ENCODE peak calls at places on chromosomes 7 and 10, in five cellular contexts. One of them, this sample, is unnamed.
A peak's percentile ranks its signal among the peaks of the same experiment; 100 is the strongest.

GRCh38 chr7:158689500-158689899 is 15.1 kb downstream of the NCAPG2 start:
- DNase-seq in A549: no peak
- DNase-seq in K562: no peak
- DNase-seq in HepG2: no peak
- DNase-seq in GM12878: no peak
- DNase-seq in this sample: no peak

GRCh38 chr7:20013551-20013950 is 203.6 kb downstream of the MACC1 start:
- DNase-seq in A549: no peak
- DNase-seq in K562: no peak
- DNase-seq in HepG2: no peak
- DNase-seq in GM12878: no peak
- DNase-seq in this sample: no peak

GRCh38 chr7:51602321-51602720 is 285.7 kb upstream of the COBL start:
- DNase-seq in A549: no peak
- DNase-seq in K562: no peak
- DNase-seq in HepG2: no peak
- DNase-seq in GM12878: no peak
- DNase-seq in this sample: no peak

GRCh38 chr10:34377833-34378232 is 437.3 kb downstream of the PARD3 start:
- DNase-seq in A549: no peak
- DNase-seq in K562: no peak
- DNase-seq in HepG2: no peak
- DNase-seq in GM12878: no peak
- DNase-seq in this sample: no peak

GRCh38 chr7:104317944-104318629 is 10.3 kb upstream of the LHFPL3 start:
- DNase-seq in A549: no peak
- DNase-seq in K562: no peak
- DNase-seq in HepG2: no peak
- DNase-seq in GM12878: no peak
- DNase-seq in this sample: no peak

GRCh38 chr10:3415038-3415736 is 242.6 kb upstream of the PITRM1 start:
- DNase-seq in A549: no peak
- DNase-seq in K562: no peak
- DNase-seq in HepG2: no peak
- DNase-seq in GM12878: no peak
- DNase-seq in this sample: no peak

GRCh38 chr7:26346611-26347200 is 55.0 kb downstream of the SNX10 start:
- DNase-seq in A549: no peak
- DNase-seq in K562: no peak
- DNase-seq in HepG2: no peak
- DNase-seq in GM12878: no peak
- DNase-seq in this sample: no peak

GRCh38 chr10:90481326-90481923 is 376.4 kb downstream of the HTR7 start:
- DNase-seq in A549: no peak
- DNase-seq in K562: no peak
- DNase-seq in HepG2: no peak
- DNase-seq in GM12878: no peak
- DNase-seq in this sample: no peak

GRCh38 chr7:159197066-159197975 is 52.7 kb upstream of the VIPR2 start:
- DNase-seq in A549: no peak
- DNase-seq in K562: peak; percentile 96
- DNase-seq in HepG2: no peak
- DNase-seq in GM12878: peak; percentile 8
- DNase-seq in this sample: peak; percentile 28

GRCh38 chr10:1536341-1536740 is 201.0 kb downstream of the ADARB2 start:
- DNase-seq in A549: no peak
- DNase-seq in K562: no peak
- DNase-seq in HepG2: no peak
- DNase-seq in GM12878: no peak
- DNase-seq in this sample: no peak

GRCh38 chr7:49767719-49768118 is 5.7 kb upstream of the VWC2 start:
- DNase-seq in A549: no peak
- DNase-seq in K562: no peak
- DNase-seq in HepG2: no peak
- DNase-seq in GM12878: no peak
- DNase-seq in this sample: no peak

GRCh38 chr10:93947524-93947923 is 46.2 kb upstream of the PLCE1 start:
- DNase-seq in A549: no peak
- DNase-seq in K562: no peak
- DNase-seq in HepG2: no peak
- DNase-seq in GM12878: no peak
- DNase-seq in this sample: no peak

GRCh38 chr7:65910237-65910636 is 37.4 kb downstream of the VKORC1L1 start:
- DNase-seq in A549: no peak
- DNase-seq in K562: no peak
- DNase-seq in HepG2: no peak
- DNase-seq in GM12878: no peak
- DNase-seq in this sample: no peak

GRCh38 chr10:42989481-42989921 is 87.4 kb upstream of the RET start:
- DNase-seq in A549: no peak
- DNase-seq in K562: no peak
- DNase-seq in HepG2: no peak
- DNase-seq in GM12878: no peak
- DNase-seq in this sample: peak; percentile 6

GRCh38 chr7:157010588-157011332 is at the start of gene MNX1:
- DNase-seq in A549: peak; percentile 96
- DNase-seq in K562: peak; percentile 96
- DNase-seq in HepG2: peak; percentile 57
- DNase-seq in GM12878: no peak
- DNase-seq in this sample: peak; percentile 89

GRCh38 chr7:84060760-84061261 is 133.8 kb downstream of the SEMA3A start:
- DNase-seq in A549: peak; percentile 10
- DNase-seq in K562: no peak
- DNase-seq in HepG2: no peak
- DNase-seq in GM12878: no peak
- DNase-seq in this sample: no peak

GRCh38 chr7:84624527-84624926 is 429.9 kb upstream of the SEMA3A start:
- DNase-seq in A549: no peak
- DNase-seq in K562: no peak
- DNase-seq in HepG2: no peak
- DNase-seq in GM12878: no peak
- DNase-seq in this sample: no peak

GRCh38 chr7:151615784-151616183 is 96.1 kb upstream of the RHEB start:
- DNase-seq in A549: no peak
- DNase-seq in K562: no peak
- DNase-seq in HepG2: no peak
- DNase-seq in GM12878: no peak
- DNase-seq in this sample: no peak

GRCh38 chr7:108055541-108056135 is 52.7 kb upstream of the LAMB1 start:
- DNase-seq in A549: no peak
- DNase-seq in K562: no peak
- DNase-seq in HepG2: peak; percentile 89
- DNase-seq in GM12878: no peak
- DNase-seq in this sample: no peak

GRCh38 chr7:37683263-37684120 is at the start of gene GPR141:
- DNase-seq in A549: no peak
- DNase-seq in K562: no peak
- DNase-seq in HepG2: no peak
- DNase-seq in GM12878: peak; percentile 93
- DNase-seq in this sample: no peak

GRCh38 chr7:23394828-23395227 is 75.5 kb downstream of the IGF2BP3 start:
- DNase-seq in A549: no peak
- DNase-seq in K562: no peak
- DNase-seq in HepG2: no peak
- DNase-seq in GM12878: no peak
- DNase-seq in this sample: no peak

GRCh38 chr10:80409121-80409520 is 770 bp downstream of the PRXL2A start:
- DNase-seq in A549: peak; percentile 8
- DNase-seq in K562: no peak
- DNase-seq in HepG2: no peak
- DNase-seq in GM12878: no peak
- DNase-seq in this sample: no peak

GRCh38 chr10:113283189-113283588 is 269.7 kb upstream of the HABP2 start:
- DNase-seq in A549: peak; percentile 27
- DNase-seq in K562: peak; percentile 20
- DNase-seq in HepG2: no peak
- DNase-seq in GM12878: no peak
- DNase-seq in this sample: peak; percentile 22

GRCh38 chr7:116161733-116162132 is 48.6 kb upstream of the TES start:
- DNase-seq in A549: no peak
- DNase-seq in K562: no peak
- DNase-seq in HepG2: no peak
- DNase-seq in GM12878: no peak
- DNase-seq in this sample: no peak

GRCh38 chr10:89213191-89213808 is 6.2 kb upstream of the CH25H start:
- DNase-seq in A549: peak; percentile 42
- DNase-seq in K562: peak; percentile 34
- DNase-seq in HepG2: peak; percentile 13
- DNase-seq in GM12878: no peak
- DNase-seq in this sample: no peak

GRCh38 chr7:117083648-117084047 is 130.3 kb downstream of the ST7 start:
- DNase-seq in A549: no peak
- DNase-seq in K562: no peak
- DNase-seq in HepG2: no peak
- DNase-seq in GM12878: no peak
- DNase-seq in this sample: no peak

GRCh38 chr7:93575555-93576397 is 1.3 kb upstream of the CALCR start:
- DNase-seq in A549: peak; percentile 4
- DNase-seq in K562: no peak
- DNase-seq in HepG2: no peak
- DNase-seq in GM12878: no peak
- DNase-seq in this sample: peak; percentile 29

DNA sequence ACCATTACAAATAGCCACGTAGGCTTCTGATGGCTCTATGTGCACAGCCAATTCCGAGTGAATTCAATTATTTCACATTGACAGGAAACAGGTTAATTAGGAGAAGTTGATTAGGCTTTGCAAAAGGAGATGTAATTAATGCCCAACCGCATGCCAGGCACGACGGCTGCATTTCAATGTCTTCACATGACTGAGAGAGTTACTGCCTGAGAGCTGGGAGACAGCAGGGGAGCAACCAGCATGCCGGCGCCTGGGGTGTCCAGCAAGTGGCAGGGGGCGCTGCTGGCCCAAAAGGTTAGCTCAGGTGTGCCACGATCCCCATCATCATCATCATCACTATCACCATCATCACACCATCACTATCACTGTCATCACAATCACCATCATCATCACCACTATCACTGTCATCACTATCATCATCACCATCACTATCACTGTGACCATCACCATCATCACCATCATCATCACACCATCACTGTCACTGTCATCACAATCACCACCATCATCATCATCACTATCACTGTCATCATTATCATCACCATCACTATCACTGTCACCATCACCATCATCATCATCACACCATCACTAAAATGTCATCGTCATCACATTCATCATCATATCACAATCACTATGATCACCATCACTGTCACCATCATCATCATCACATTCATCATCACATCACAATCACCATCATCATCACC is 30.2 kb downstream of the PWWP2B start:
- DNase-seq in A549: no peak
- DNase-seq in K562: no peak
- DNase-seq in HepG2: no peak
- DNase-seq in GM12878: no peak
- DNase-seq in this sample: no peak
- TF ChIP-seq CTCF in A549: no peak
- TF ChIP-seq CTCF in K562: no peak
- TF ChIP-seq CTCF in HepG2: no peak
- TF ChIP-seq CTCF in GM12878: no peak
- TF ChIP-seq CTCF in this sample: no peak

DNA sequence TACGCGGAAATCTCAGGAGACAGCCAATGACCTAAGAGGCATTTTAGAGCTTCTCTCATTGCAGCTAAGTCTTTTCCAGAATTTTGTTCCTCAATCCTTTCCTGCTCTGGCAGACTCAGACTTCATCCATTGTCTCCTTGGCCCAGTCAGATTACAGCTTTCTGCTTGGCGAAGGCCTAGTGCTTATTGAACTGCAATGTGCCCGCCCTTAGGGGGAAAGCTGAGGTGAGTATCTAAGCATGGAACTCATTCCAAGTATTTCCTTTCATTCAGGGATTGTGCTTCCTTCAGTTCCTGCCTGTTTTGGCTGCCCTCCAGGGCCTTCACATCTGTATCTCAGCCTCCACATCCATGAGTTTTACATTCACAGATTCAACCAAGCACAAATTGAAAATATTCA is 37.5 kb downstream of the PRLHR start:
- DNase-seq in A549: no peak
- DNase-seq in K562: no peak
- DNase-seq in HepG2: no peak
- DNase-seq in GM12878: no peak
- DNase-seq in this sample: no peak
- TF ChIP-seq ESRRA in A549: no peak
- TF ChIP-seq ESRRA in K562: no peak
- TF ChIP-seq ESRRA in HepG2: no peak
- TF ChIP-seq ESRRA in GM12878: no peak
- TF ChIP-seq ESRRA in this sample: no peak

GRCh38 chr7:24828871-24829661 is 71.8 kb upstream of the GSDME start:
- DNase-seq in A549: no peak
- DNase-seq in K562: peak; percentile 54
- DNase-seq in HepG2: no peak
- DNase-seq in GM12878: no peak
- DNase-seq in this sample: no peak

GRCh38 chr7:24827589-24827988 is 70.3 kb upstream of the GSDME start:
- DNase-seq in A549: no peak
- DNase-seq in K562: no peak
- DNase-seq in HepG2: no peak
- DNase-seq in GM12878: no peak
- DNase-seq in this sample: no peak

GRCh38 chr7:24831240-24831639 is 74.0 kb upstream of the GSDME start:
- DNase-seq in A549: no peak
- DNase-seq in K562: no peak
- DNase-seq in HepG2: no peak
- DNase-seq in GM12878: no peak
- DNase-seq in this sample: no peak

GRCh38 chr7:24829787-24830186 is 72.5 kb upstream of the GSDME start:
- DNase-seq in A549: no peak
- DNase-seq in K562: peak; percentile 28
- DNase-seq in HepG2: no peak
- DNase-seq in GM12878: no peak
- DNase-seq in this sample: no peak

DNA sequence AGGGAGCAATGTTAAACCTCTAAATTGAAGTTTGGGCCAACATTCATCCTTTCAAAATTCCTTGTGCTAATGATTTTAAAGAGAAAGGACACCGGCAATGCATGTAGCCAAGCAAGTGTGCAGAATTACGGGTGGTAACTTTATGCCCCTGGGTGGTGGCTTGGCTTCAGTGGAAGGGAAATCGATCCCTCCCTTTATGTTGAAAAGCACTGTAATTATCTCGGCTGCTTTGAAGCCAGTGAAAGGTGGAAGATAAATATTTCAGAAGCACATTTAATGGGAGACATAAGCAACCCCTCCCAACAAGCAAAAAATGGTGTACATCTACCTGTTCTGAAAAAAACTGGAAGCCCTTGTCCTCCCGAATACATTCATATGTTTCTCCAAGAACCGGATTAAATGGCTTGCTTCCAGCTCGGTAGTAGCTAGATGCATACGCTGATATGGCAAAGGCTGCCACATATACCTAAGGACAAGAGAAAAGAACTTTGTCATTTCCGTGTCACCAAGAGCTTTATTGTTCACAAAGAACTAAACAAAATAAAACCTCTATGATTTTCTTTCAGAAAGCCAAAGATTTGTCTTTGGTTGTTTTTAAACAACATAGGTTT is 73.3 kb upstream of the GSDME start:
- DNase-seq in A549: no peak
- DNase-seq in K562: no peak
- DNase-seq in HepG2: no peak
- DNase-seq in GM12878: no peak
- DNase-seq in this sample: no peak
- TF ChIP-seq MAX in A549: no peak
- TF ChIP-seq MAX in K562: no peak
- TF ChIP-seq MAX in HepG2: no peak
- TF ChIP-seq MAX in GM12878: no peak
- TF ChIP-seq MAX in this sample: no peak

GRCh38 chr7:113698556-113699220 is 220.1 kb downstream of the PPP1R3A start:
- DNase-seq in A549: no peak
- DNase-seq in K562: peak; percentile 40
- DNase-seq in HepG2: peak; percentile 15
- DNase-seq in GM12878: no peak
- DNase-seq in this sample: peak; percentile 11
- TF ChIP-seq CTCF in A549: peak; percentile 69
- TF ChIP-seq CTCF in K562: peak; percentile 32
- TF ChIP-seq CTCF in HepG2: peak; percentile 63
- TF ChIP-seq CTCF in GM12878: peak; percentile 64
- TF ChIP-seq CTCF in this sample: peak; percentile 48

This sample was measured in WTC11.